ENCODE peak calls at places on chromosomes 16 and 17, in five cellular contexts. One of them, this sample, is unnamed. For H3K36me3, the result is how much of the 10 kb centered on the place peaks cover.

GRCh38 chr16:6428861-6429260 is 903.8 kb upstream of the RBFOX1 start:
- DNase-seq in fibroblast of lung: no peak
- DNase-seq in ascending aorta: no peak
- DNase-seq in spleen: no peak
- DNase-seq in GM23338: no peak
- DNase-seq in this sample: no peak

GRCh38 chr17:82232876-82233785 is 4.3 kb downstream of the SLC16A3 start:
- DNase-seq in spleen: peak
- DNase-seq in GM23338: no peak
- DNase-seq in fibroblast of lung: no peak
- DNase-seq in ascending aorta: no peak
- DNase-seq in this sample: no peak

GRCh38 chr17:83067718-83068261 is 11.6 kb upstream of the METRNL start:
- DNase-seq in fibroblast of lung: no peak
- DNase-seq in ascending aorta: no peak
- DNase-seq in GM23338: no peak
- DNase-seq in spleen: peak
- DNase-seq in this sample: no peak

GRCh38 chr17:10398352-10398751 is 23.4 kb downstream of the MYH8 start:
- DNase-seq in fibroblast of lung: no peak
- DNase-seq in GM23338: peak
- DNase-seq in spleen: no peak
- DNase-seq in ascending aorta: no peak
- DNase-seq in this sample: no peak

GRCh38 chr17:79549111-79549915 is 61.5 kb downstream of the RBFOX3 start:
- DNase-seq in fibroblast of lung: no peak
- DNase-seq in ascending aorta: no peak
- DNase-seq in spleen: peak
- DNase-seq in GM23338: peak
- DNase-seq in this sample: no peak

GRCh38 chr16:83231771-83232170 is 576.0 kb upstream of the HSBP1 start:
- DNase-seq in GM23338: no peak
- DNase-seq in spleen: no peak
- DNase-seq in ascending aorta: no peak
- DNase-seq in fibroblast of lung: peak
- DNase-seq in this sample: no peak

GRCh38 chr16:83851473-83851872 is 43.7 kb downstream of the HSBP1 start:
- DNase-seq in spleen: no peak
- DNase-seq in fibroblast of lung: no peak
- DNase-seq in GM23338: no peak
- DNase-seq in ascending aorta: no peak
- DNase-seq in this sample: no peak

GRCh38 chr16:66510298-66510697 is 39.6 kb downstream of the TK2 start:
- DNase-seq in fibroblast of lung: no peak
- DNase-seq in ascending aorta: no peak
- DNase-seq in spleen: no peak
- DNase-seq in GM23338: no peak
- DNase-seq in this sample: no peak

GRCh38 chr17:2402517-2402916 is 1.7 kb upstream of the MNT start:
- DNase-seq in fibroblast of lung: no peak
- DNase-seq in spleen: peak
- DNase-seq in GM23338: no peak
- DNase-seq in ascending aorta: no peak
- DNase-seq in this sample: no peak

GRCh38 chr16:86984975-86985655 is 332.1 kb downstream of the C16orf95 start:
- DNase-seq in GM23338: peak
- DNase-seq in fibroblast of lung: no peak
- DNase-seq in spleen: no peak
- DNase-seq in ascending aorta: no peak
- DNase-seq in this sample: no peak

GRCh38 chr17:28345420-28346198 is 10.0 kb downstream of the TNFAIP1 start:
- DNase-seq in ascending aorta: no peak
- DNase-seq in fibroblast of lung: peak
- DNase-seq in spleen: no peak
- DNase-seq in GM23338: no peak
- DNase-seq in this sample: no peak

GRCh38 chr16:733382-734207 is 6.7 kb downstream of the HAGHL start:
- DNase-seq in GM23338: peak
- DNase-seq in ascending aorta: no peak
- DNase-seq in fibroblast of lung: no peak
- DNase-seq in spleen: peak
- DNase-seq in this sample: no peak

GRCh38 chr16:81585785-81586184 is 141.2 kb downstream of the CMIP start:
- DNase-seq in GM23338: peak
- DNase-seq in fibroblast of lung: no peak
- DNase-seq in spleen: no peak
- DNase-seq in ascending aorta: no peak
- DNase-seq in this sample: no peak

GRCh38 chr16:83245061-83245460 is 562.7 kb upstream of the HSBP1 start:
- DNase-seq in spleen: no peak
- DNase-seq in fibroblast of lung: peak
- DNase-seq in ascending aorta: no peak
- DNase-seq in GM23338: no peak
- DNase-seq in this sample: no peak

GRCh38 chr17:68294196-68294555 is 2.9 kb downstream of the ARSG start:
- DNase-seq in fibroblast of lung: no peak
- DNase-seq in ascending aorta: no peak
- DNase-seq in GM23338: peak
- DNase-seq in spleen: no peak
- DNase-seq in this sample: no peak

GRCh38 chr17:61487668-61488595 is 35.7 kb downstream of the TBX4 start:
- DNase-seq in fibroblast of lung: no peak
- DNase-seq in GM23338: no peak
- DNase-seq in ascending aorta: no peak
- DNase-seq in spleen: peak
- DNase-seq in this sample: no peak

DNA sequence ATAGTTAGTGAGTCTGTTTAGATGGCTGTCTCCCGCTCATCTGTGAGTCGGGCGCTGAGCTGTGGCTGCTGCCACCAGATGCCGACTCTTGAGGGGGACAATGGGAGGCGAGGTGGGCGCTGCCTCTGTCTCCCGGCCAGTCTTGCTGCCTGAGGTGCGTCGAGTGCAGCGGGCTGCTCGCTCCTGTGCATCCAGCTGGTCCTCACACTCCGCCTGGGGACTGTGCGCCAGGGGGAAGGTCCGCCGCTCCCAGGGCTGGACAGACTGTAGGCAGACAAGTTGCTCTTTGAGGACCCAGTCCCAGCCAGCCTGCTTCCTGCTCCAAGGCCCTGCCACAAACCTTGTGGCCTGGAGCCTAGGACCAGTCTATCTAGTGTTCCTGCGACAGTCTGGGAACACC is 32.4 kb downstream of the STH start:
- DNase-seq in GM23338: no peak
- DNase-seq in spleen: peak
- DNase-seq in fibroblast of lung: no peak
- DNase-seq in ascending aorta: no peak
- DNase-seq in this sample: no peak
- H3K36me3 ChIP-seq in GM23338: under half
- H3K36me3 ChIP-seq in spleen: half or more
- H3K36me3 ChIP-seq in fibroblast of lung: under half
- H3K36me3 ChIP-seq in ascending aorta: half or more
- H3K36me3 ChIP-seq in this sample: half or more

GRCh38 chr17:58956997-58957724 is 149.5 kb downstream of the TRIM37 start:
- DNase-seq in spleen: no peak
- DNase-seq in ascending aorta: no peak
- DNase-seq in fibroblast of lung: peak
- DNase-seq in GM23338: no peak
- DNase-seq in this sample: no peak
- H3K27ac ChIP-seq in spleen: no peak
- H3K27ac ChIP-seq in ascending aorta: no peak
- H3K27ac ChIP-seq in fibroblast of lung: no peak
- H3K27ac ChIP-seq in GM23338: no peak
- H3K27ac ChIP-seq in this sample: no peak

GRCh38 chr16:16018705-16019104 is 69.3 kb downstream of the ABCC1 start:
- DNase-seq in spleen: no peak
- DNase-seq in ascending aorta: no peak
- DNase-seq in GM23338: no peak
- DNase-seq in fibroblast of lung: peak
- DNase-seq in this sample: no peak

GRCh38 chr16:16019488-16019887 is 70.1 kb downstream of the ABCC1 start:
- DNase-seq in spleen: no peak
- DNase-seq in GM23338: no peak
- DNase-seq in fibroblast of lung: peak
- DNase-seq in ascending aorta: no peak
- DNase-seq in this sample: no peak

GRCh38 chr16:16015849-16016248 is 66.4 kb downstream of the ABCC1 start:
- DNase-seq in ascending aorta: no peak
- DNase-seq in fibroblast of lung: no peak
- DNase-seq in GM23338: no peak
- DNase-seq in spleen: no peak
- DNase-seq in this sample: no peak

GRCh38 chr16:16016388-16016964 is 67.1 kb downstream of the ABCC1 start:
- DNase-seq in ascending aorta: no peak
- DNase-seq in GM23338: no peak
- DNase-seq in spleen: no peak
- DNase-seq in fibroblast of lung: no peak
- DNase-seq in this sample: no peak

GRCh38 chr16:16017812-16018211 is 68.4 kb downstream of the ABCC1 start:
- DNase-seq in GM23338: no peak
- DNase-seq in fibroblast of lung: peak
- DNase-seq in spleen: no peak
- DNase-seq in ascending aorta: no peak
- DNase-seq in this sample: no peak
- H3K36me3 ChIP-seq in GM23338: under half
- H3K36me3 ChIP-seq in fibroblast of lung: under half
- H3K36me3 ChIP-seq in spleen: half or more
- H3K36me3 ChIP-seq in ascending aorta: under half
- H3K36me3 ChIP-seq in this sample: half or more

DNA sequence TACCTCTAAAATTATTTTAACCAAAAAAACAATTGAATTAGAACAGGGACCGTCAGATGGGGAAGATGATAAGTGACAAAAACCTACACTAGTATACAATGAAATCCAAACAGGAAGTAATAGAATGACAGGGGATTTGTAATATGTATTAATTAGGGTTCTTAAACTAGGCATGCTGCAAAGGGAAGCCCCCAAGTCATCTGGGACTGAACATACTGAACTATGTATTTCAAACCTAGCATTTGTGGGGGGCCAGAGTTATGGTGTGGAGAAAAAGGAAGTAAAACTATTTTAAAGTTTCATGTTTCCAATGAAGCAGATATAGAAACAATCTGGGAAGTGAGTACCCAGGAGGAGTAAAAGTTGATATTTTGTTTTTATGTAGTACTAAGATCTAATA is 133.2 kb upstream of the HS3ST3A1 start:
- DNase-seq in ascending aorta: no peak
- DNase-seq in fibroblast of lung: no peak
- DNase-seq in GM23338: no peak
- DNase-seq in spleen: no peak
- DNase-seq in this sample: no peak
- H3K27ac ChIP-seq in ascending aorta: no peak
- H3K27ac ChIP-seq in fibroblast of lung: no peak
- H3K27ac ChIP-seq in GM23338: no peak
- H3K27ac ChIP-seq in spleen: no peak
- H3K27ac ChIP-seq in this sample: no peak

DNA sequence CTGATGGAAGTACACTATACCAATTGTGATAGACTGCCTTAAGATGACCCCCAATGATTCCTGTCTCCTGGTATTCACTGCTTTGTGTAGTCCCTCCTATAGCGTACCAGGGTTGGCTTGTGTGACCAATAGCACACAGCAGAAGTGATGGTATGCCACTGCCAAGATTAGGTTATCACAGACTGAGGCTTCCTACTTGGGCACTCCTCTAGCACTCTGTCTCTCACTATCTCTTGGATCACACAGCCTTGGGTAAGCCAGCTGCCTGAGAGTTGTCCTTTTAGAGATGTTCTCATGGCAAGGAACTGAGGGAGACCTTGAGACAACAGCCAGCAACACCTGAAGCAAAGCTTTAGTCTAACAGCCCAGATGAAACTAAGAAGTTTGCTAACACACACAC is 12.7 kb upstream of the AMFR start:
- DNase-seq in spleen: no peak
- DNase-seq in ascending aorta: no peak
- DNase-seq in fibroblast of lung: no peak
- DNase-seq in GM23338: no peak
- DNase-seq in this sample: no peak
- H3K36me3 ChIP-seq in spleen: half or more
- H3K36me3 ChIP-seq in ascending aorta: half or more
- H3K36me3 ChIP-seq in fibroblast of lung: under half
- H3K36me3 ChIP-seq in GM23338: under half
- H3K36me3 ChIP-seq in this sample: under half

DNA sequence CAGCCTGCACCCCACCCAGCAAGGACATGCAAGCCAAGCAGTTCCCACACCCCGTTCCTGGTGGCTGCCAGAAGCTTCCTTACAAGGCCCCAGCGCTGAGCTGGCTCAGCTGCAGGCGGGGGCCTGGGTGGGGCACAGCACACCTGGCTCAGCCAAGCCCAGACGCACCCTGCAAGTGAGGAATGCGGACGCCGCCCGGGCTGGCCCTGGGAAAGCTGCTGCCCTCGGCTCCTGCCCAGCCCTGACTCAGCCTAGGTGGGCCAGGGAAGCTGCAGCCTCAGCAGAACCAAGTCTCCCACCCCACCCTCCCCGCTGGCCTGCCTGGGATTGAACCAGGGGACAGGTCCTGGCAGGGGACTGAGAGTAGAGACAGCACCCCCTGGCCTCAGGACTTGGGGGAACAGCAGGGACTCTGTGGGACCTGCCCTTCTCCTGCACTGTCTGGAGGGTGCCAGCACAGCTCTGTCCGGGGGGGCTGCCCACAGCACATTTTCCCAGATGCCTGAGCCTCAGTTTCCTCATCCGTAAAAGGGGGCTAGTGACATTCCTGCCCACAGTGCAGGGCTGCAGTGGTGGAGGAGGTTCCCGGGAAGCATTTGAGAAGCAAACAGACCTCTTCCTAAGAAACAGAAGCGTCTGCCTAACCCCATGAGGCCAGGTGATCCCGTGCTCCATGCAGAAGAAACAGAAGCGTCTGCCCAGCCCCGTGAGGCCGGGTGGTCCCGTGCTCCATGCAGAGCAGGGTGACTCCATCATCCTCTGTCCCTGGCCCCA is 29.9 kb upstream of the KRT17 start:
- DNase-seq in fibroblast of lung: no peak
- DNase-seq in GM23338: peak
- DNase-seq in spleen: peak
- DNase-seq in ascending aorta: no peak
- DNase-seq in this sample: no peak
- H3K27ac ChIP-seq in fibroblast of lung: no peak
- H3K27ac ChIP-seq in GM23338: no peak
- H3K27ac ChIP-seq in spleen: no peak
- H3K27ac ChIP-seq in ascending aorta: no peak
- H3K27ac ChIP-seq in this sample: no peak

GRCh38 chr16:50351116-50351515 is 17.7 kb downstream of the BRD7 start:
- DNase-seq in fibroblast of lung: peak
- DNase-seq in spleen: no peak
- DNase-seq in ascending aorta: no peak
- DNase-seq in GM23338: no peak
- DNase-seq in this sample: no peak
- H3K36me3 ChIP-seq in fibroblast of lung: under half
- H3K36me3 ChIP-seq in spleen: half or more
- H3K36me3 ChIP-seq in ascending aorta: under half
- H3K36me3 ChIP-seq in GM23338: under half
- H3K36me3 ChIP-seq in this sample: under half

DNA sequence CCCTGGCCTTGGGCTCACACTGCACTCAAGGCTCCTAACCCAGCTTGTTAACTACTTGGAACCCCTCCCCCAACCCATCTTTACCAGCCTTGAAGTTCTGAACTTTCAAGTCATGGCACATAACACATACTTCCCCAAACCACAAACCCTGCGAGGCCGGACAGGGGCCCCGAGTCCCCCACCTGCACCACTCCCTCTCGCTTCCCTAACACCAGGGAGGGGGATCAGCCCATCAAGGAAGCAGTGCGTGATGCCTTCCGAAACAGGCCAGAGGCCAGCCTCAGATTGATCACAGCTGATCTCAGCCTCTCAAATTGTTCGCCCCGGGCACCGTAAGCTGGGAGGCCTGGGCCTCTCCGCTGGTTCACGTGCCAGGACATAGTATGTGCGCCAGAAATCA is 3.1 kb upstream of the NLRC3 start:
- DNase-seq in fibroblast of lung: no peak
- DNase-seq in ascending aorta: no peak
- DNase-seq in spleen: no peak
- DNase-seq in GM23338: no peak
- DNase-seq in this sample: no peak
- H3K27ac ChIP-seq in fibroblast of lung: no peak
- H3K27ac ChIP-seq in ascending aorta: no peak
- H3K27ac ChIP-seq in spleen: no peak
- H3K27ac ChIP-seq in GM23338: no peak
- H3K27ac ChIP-seq in this sample: peak